ENCODE peak calls at places on chromosomes 12 and 14, in four cellular contexts. S is GM12892, G is K562, W is GM12878. R is an unnamed sample.

GRCh38 chr12:47758834-47759690 is at the start of gene RAPGEF3:
- DNase-seq in S (peak), G (peak), W (no peak), R (peak)

GRCh38 chr14:72738181-72738611 is 155.7 kb downstream of the DPF3 start:
- DNase-seq in S (no peak), G (no peak), W (no peak), R (no peak)

GRCh38 chr14:99118046-99118721 is 153.8 kb downstream of the BCL11B start:
- DNase-seq in S (no peak), G (no peak), W (no peak), R (no peak)

GRCh38 chr12:8661751-8662150 is 875 bp downstream of the MFAP5 start:
- DNase-seq in S (no peak), G (no peak), W (no peak), R (no peak)

GRCh38 chr14:103679351-103679750 is 35.9 kb downstream of the XRCC3 start:
- DNase-seq in S (peak), G (no peak), W (peak), R (no peak)

GRCh38 chr14:76056128-76056527 is 70.6 kb downstream of the IFT43 start:
- DNase-seq in S (no peak), G (peak), W (no peak), R (no peak)

GRCh38 chr12:49702676-49703228 is 4.5 kb downstream of the FMNL3 start:
- DNase-seq in S (no peak), G (no peak), W (no peak), R (no peak)

GRCh38 chr12:84036912-84037311 is 875.7 kb downstream of the SLC6A15 start:
- DNase-seq in S (no peak), G (no peak), W (no peak), R (no peak)

GRCh38 chr12:44029194-44029593 is 193.3 kb downstream of the TMEM117 start:
- DNase-seq in S (no peak), G (no peak), W (no peak), R (no peak)

GRCh38 chr12:92107094-92107493 is 38.6 kb downstream of the BTG1 start:
- DNase-seq in S (no peak), G (peak), W (no peak), R (no peak)

GRCh38 chr12:50061946-50062725 is 4.7 kb downstream of the ASIC1 start:
- DNase-seq in S (no peak), G (no peak), W (no peak), R (no peak)

GRCh38 chr12:6791931-6792520 is 2.7 kb downstream of the CD4 start:
- DNase-seq in S (no peak), G (no peak), W (no peak), R (no peak)

GRCh38 chr14:65849558-65849957 is 437.0 kb downstream of the FUT8 start:
- DNase-seq in S (no peak), G (no peak), W (no peak), R (no peak)

GRCh38 chr12:64611430-64612286 is 1.4 kb downstream of the RASSF3 start:
- DNase-seq in S (no peak), G (peak), W (no peak), R (no peak)

GRCh38 chr12:78888583-78888982 is 24.0 kb downstream of the SYT1 start:
- DNase-seq in S (no peak), G (no peak), W (peak), R (no peak)

GRCh38 chr12:22285871-22286270 is 48.6 kb downstream of the ST8SIA1 start:
- DNase-seq in S (no peak), G (no peak), W (no peak), R (no peak)

GRCh38 chr12:42935756-42936155 is 346.2 kb upstream of the PRICKLE1 start:
- DNase-seq in S (no peak), G (no peak), W (no peak), R (no peak)

GRCh38 chr14:104473244-104473565 is 106.4 kb upstream of the C14orf180 start:
- DNase-seq in S (no peak), G (no peak), W (no peak), R (no peak)

GRCh38 chr12:45234134-45234865 is 18.4 kb downstream of the ANO6 start:
- DNase-seq in S (no peak), G (peak), W (no peak), R (no peak)

GRCh38 chr12:45268672-45269406 is 52.9 kb downstream of the ANO6 start:
- DNase-seq in S (no peak), G (peak), W (no peak), R (no peak)

GRCh38 chr12:109779382-109779781 is 53.8 kb downstream of the TRPV4 start:
- DNase-seq in S (no peak), G (peak), W (no peak), R (no peak)

GRCh38 chr12:131105736-131106356 is 152.1 kb downstream of the ADGRD1 start:
- DNase-seq in S (no peak), G (no peak), W (no peak), R (no peak)

GRCh38 chr12:131103614-131104463 is 150.1 kb downstream of the ADGRD1 start:
- DNase-seq in S (no peak), G (no peak), W (no peak), R (no peak)

GRCh38 chr12:131105351-131105735 is 151.6 kb downstream of the ADGRD1 start:
- DNase-seq in S (no peak), G (no peak), W (no peak), R (no peak)

GRCh38 chr12:131102991-131103609 is 149.4 kb downstream of the ADGRD1 start:
- DNase-seq in S (no peak), G (no peak), W (no peak), R (peak)

GRCh38 chr12:131104464-131105350 is 151.0 kb downstream of the ADGRD1 start:
- DNase-seq in S (peak), G (peak), W (no peak), R (peak)
- TF ChIP-seq TAF1 in S (no peak), G (no peak), W (no peak), R (no peak)

DNA sequence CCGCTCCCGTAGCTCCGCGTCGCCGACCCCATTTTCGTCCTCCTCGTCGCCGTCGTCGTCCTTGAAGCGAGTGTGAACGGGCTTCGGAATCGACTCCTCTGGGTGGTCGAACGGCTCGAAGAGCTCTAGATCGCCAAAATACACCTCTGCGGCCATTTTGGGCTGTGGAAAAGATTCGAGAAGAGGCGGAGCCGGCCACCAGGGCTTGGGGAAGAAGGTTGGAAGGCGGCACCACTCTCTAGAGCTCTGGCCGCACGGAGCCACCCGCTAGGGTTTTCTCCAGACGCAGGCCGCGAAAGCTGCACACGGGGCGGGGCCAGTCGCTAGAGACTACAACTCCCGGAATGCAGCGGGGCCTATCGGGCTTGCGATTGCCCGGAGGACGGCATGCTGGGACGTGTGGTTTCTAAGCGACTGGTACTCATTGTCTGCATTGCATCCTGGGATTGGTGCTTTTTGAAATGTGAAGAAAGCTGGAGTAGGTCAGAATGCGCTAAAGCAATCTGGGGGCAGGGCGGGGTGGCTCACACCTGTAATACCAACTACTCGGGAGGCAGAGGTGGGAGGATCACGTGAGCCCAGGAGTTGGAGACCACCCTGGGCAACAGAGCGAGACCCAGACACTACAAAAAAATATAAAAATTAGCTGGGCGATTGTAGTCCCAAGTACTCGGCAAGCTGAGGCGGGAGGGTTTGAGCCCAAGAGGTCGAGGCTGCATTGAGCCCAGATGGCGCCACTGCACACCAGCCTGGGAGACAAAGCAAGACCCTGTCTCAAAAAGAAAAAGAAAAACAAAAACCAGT is at the start of gene ZCCHC8:
- DNase-seq in S (peak), G (peak), W (peak), R (peak)
- TF ChIP-seq POLR2A in S (peak), G (peak), W (peak), R (peak)

GRCh38 chr12:26341481-26341880 is 146.1 kb downstream of the SSPN start:
- DNase-seq in S (no peak), G (no peak), W (no peak), R (no peak)

GRCh38 chr12:26339976-26340375 is 144.6 kb downstream of the SSPN start:
- DNase-seq in S (no peak), G (no peak), W (no peak), R (no peak)

GRCh38 chr12:26338574-26339572 is 143.5 kb downstream of the SSPN start:
- DNase-seq in S (no peak), G (no peak), W (no peak), R (no peak)

GRCh38 chr12:26345471-26346003 is 150.2 kb downstream of the SSPN start:
- DNase-seq in S (no peak), G (no peak), W (no peak), R (no peak)

GRCh38 chr12:26340649-26341048 is 145.3 kb downstream of the SSPN start:
- DNase-seq in S (no peak), G (no peak), W (peak), R (no peak)
- TF ChIP-seq TAF1 in S (no peak), G (no peak), W (no peak), R (no peak)

GRCh38 chr14:94115068-94115591 is 4.6 kb downstream of the IFI27 start:
- DNase-seq in S (no peak), G (no peak), W (no peak), R (no peak)
- TF ChIP-seq POLR2A in S (no peak), G (no peak), W (no peak), R (no peak)

GRCh38 chr12:94140556-94140955 is 7.8 kb upstream of the PLXNC1 start:
- DNase-seq in S (peak), G (peak), W (no peak), R (peak)
- TF ChIP-seq TAF1 in S (no peak), G (no peak), W (no peak), R (no peak)

DNA sequence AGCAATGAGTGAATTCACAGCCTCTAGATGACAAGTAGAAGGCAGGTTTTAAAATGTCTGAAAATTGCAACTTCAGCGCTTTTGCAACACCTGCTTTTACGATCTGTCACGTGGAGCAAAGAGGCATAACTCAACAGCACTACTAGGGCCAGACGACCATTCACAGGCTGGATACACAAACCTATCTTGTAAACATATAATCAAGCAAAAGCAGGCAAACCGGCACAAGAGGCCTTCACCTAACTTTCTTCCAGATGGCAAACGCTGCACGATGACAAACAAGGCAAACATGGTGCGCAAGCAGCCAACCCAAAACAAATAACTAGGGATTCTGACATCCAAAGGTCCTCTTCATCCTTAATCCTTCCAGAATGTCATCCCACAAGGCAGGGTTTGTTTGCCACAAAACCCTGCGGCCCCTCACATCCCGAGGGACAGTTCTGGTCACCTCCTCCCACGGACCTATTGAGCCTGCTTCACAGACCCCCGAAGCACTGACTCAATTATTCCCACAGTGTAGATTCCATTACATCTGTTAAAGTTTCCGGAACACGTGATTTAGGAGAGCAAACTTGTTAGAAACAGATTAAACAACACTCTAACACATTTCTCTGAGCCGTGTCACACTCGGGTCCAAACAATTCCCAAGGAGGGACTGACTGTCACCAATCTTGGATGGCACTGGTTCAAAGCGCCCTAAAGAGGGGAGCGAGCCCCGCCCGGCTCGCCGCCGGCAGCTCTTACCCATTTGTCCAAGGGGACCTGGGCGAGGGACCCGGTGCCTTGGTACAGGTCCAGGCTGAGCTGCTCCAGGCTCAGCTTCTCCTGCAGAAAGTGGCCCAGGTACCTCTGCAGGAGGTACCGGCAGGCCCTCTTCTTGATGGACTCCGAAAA is 823 bp downstream of the ATG2B start:
- DNase-seq in S (peak), G (peak), W (peak), R (peak)
- TF ChIP-seq POLR2A in S (peak), G (peak), W (no peak), R (peak)

GRCh38 chr14:20177433-20177974 is 13.2 kb upstream of the OR11G2 start:
- DNase-seq in S (no peak), G (peak), W (no peak), R (no peak)
- TF ChIP-seq TAF1 in S (no peak), G (no peak), W (no peak), R (no peak)

DNA sequence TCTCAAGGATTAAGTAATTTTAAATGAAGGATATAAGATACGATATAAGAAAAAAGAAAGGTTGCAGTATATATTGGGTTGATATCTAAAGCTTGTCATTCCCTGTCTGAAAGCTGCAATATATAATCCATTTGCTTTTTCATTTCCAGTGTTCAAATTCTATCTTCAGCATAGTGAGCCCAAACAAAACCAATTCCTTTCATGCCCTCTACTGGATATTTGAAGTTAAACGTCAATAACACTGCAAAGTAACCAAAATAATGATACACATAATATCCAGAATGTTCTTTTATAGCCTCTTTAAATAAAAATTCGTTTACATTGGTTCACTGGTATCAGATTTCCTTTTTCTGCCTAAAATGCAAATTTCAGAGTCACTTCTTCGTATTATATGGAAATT is 64.5 kb upstream of the DAAM1 start:
- DNase-seq in S (no peak), G (no peak), W (no peak), R (no peak)
- TF ChIP-seq POLR2A in S (no peak), G (no peak), W (no peak), R (no peak)